ENCODE peak calls at places on chromosomes 4 and X, in nine cellular contexts. Z is memory B cell, T is amniotic stem cell, Q is myocyte, N is GM18507, X is EH, F is germinal center, P is AG08395, S is brain microvascular endothelial cell. J is an unnamed sample.

GRCh38 chr4:3363411-3364141 is 70.8 kb downstream of the RGS12 start:
- DNase-seq in Q (no peak), S (no peak), X (no peak), Z (no peak), T (no peak), F (no peak), P (no peak), N (no peak), J (no peak)

GRCh38 chrX:23668335-23668734 is 1.0 kb downstream of the PRDX4 start:
- DNase-seq in N (no peak), Z (no peak), F (no peak), Q (no peak), T (no peak), S (no peak), X (peak; percentile 10), P (no peak), J (no peak)

GRCh38 chrX:46433892-46434291 is 111.3 kb downstream of the ZNF674 start:
- DNase-seq in Z (no peak), F (no peak), T (no peak), P (peak; percentile 55), N (no peak), S (peak; percentile 36), Q (peak; percentile 4), X (peak; percentile 69), J (no peak)

GRCh38 chrX:33324099-33324498 is 112.8 kb upstream of the DMD start:
- DNase-seq in P (no peak), Q (no peak), F (no peak), N (no peak), X (no peak), T (no peak), Z (no peak), S (no peak), J (no peak)

GRCh38 chr4:10599574-10599973 is 85.0 kb downstream of the CLNK start:
- DNase-seq in Q (no peak), F (no peak), T (no peak), S (peak; percentile 27), P (no peak), N (no peak), Z (no peak), X (peak; percentile 20), J (no peak)

GRCh38 chr4:13484749-13485345 is 707 bp upstream of the RAB28 start:
- DNase-seq in Z (no peak), X (no peak), S (peak; percentile 31), Q (no peak), P (peak; percentile 14), F (no peak), N (no peak), T (peak; percentile 5), J (no peak)

GRCh38 chr4:112509243-112510190 is 6.5 kb downstream of the NEUROG2 start:
- DNase-seq in X (peak; percentile 37), S (no peak), Z (no peak), Q (peak; percentile 9), F (no peak), T (no peak), P (no peak), N (no peak), J (no peak)

GRCh38 chr4:143921160-143921559 is 15.8 kb upstream of the GYPE start:
- DNase-seq in N (no peak), Q (no peak), F (no peak), T (no peak), Z (no peak), S (no peak), P (no peak), X (no peak), J (no peak)

GRCh38 chr4:152273343-152273742 is 262.5 kb downstream of the FBXW7 start:
- DNase-seq in F (no peak), P (no peak), X (peak; percentile 47), T (no peak), S (no peak), Q (no peak), Z (no peak), N (no peak), J (no peak)

GRCh38 chrX:148784859-148785655 is 284.6 kb downstream of the AFF2 start:
- DNase-seq in N (no peak), F (peak; percentile 44), X (no peak), Z (peak; percentile 2), P (no peak), S (no peak), T (no peak), Q (no peak), J (no peak)

GRCh38 chr4:154417358-154417673 is 74.3 kb downstream of the DCHS2 start:
- DNase-seq in F (no peak), P (no peak), X (no peak), N (no peak), Q (no peak), Z (no peak), T (no peak), S (no peak), J (no peak)

GRCh38 chr4:2357821-2358745 is 60.4 kb downstream of the ZFYVE28 start:
- DNase-seq in X (no peak), N (no peak), Z (no peak), P (no peak), F (no peak), T (no peak), Q (no peak), S (no peak), J (no peak)

GRCh38 chrX:11968470-11968869 is 169.8 kb upstream of the FRMPD4 start:
- DNase-seq in F (no peak), Z (no peak), Q (no peak), P (no peak), S (no peak), T (no peak), X (peak; percentile 23), N (no peak), J (no peak)

GRCh38 chr4:114226178-114226577 is 246.7 kb upstream of the ARSJ start:
- DNase-seq in X (no peak), T (no peak), S (no peak), Z (no peak), Q (no peak), F (no peak), N (no peak), P (no peak), J (no peak)

GRCh38 chr4:85761803-85762202 is 286.9 kb downstream of the ARHGAP24 start:
- DNase-seq in N (no peak), T (no peak), S (peak; percentile 58), Q (no peak), P (no peak), F (no peak), Z (no peak), X (peak; percentile 68), J (no peak)

GRCh38 chr4:10506077-10506476 is 48.9 kb upstream of the ZNF518B start:
- DNase-seq in Q (no peak), F (no peak), S (no peak), T (no peak), X (no peak), P (no peak), N (no peak), Z (no peak), J (no peak)

GRCh38 chrX:108349210-108349609 is 89.0 kb downstream of the COL4A6 start:
- DNase-seq in Q (no peak), T (no peak), X (no peak), S (no peak), Z (no peak), N (no peak), P (no peak), F (no peak), J (no peak)

GRCh38 chr4:55181606-55182005 is 56.2 kb upstream of the KDR start:
- DNase-seq in T (no peak), X (peak; percentile 53), F (no peak), S (peak; percentile 78), Q (peak; percentile 47), Z (no peak), P (no peak), N (no peak), J (no peak)

GRCh38 chr4:154491341-154491679 is 289 bp downstream of the DCHS2 start:
- DNase-seq in N (no peak), X (peak; percentile 17), S (no peak), F (peak; percentile 10), Z (no peak), P (peak; percentile 26), T (no peak), Q (no peak), J (peak; percentile 22)

GRCh38 chr4:74117024-74117534 is 18.1 kb upstream of the CXCL2 start:
- DNase-seq in Q (peak; percentile 91), N (no peak), T (peak; percentile 75), Z (no peak), F (no peak), S (peak; percentile 97), X (peak; percentile 96), P (peak; percentile 91), J (peak; percentile 15)